ENCODE peak calls at places on chromosomes 13 and 19, in nine cellular contexts. Q is left lung, R is BE2C, P is DND-41, M is ascending aorta, W is HepG2, C is left ventricle myocardium inferior, E is adrenal gland, T is vagina. H is an unnamed sample.

GRCh38 chr13:94129490-94129894 is 350.0 kb downstream of the DCT start:
- DNase-seq in Q (no peak), T (no peak), E (no peak), P (no peak), W (no peak), R (no peak), C (no peak), M (no peak), H (no peak)

GRCh38 chr19:31000913-31001312 is 348.3 kb downstream of the TSHZ3 start:
- DNase-seq in C (no peak), R (no peak), P (no peak), M (no peak), E (no peak), T (no peak), Q (no peak), W (no peak), H (no peak)

GRCh38 chr13:110422913-110423688 is 116.0 kb downstream of the COL4A2 start:
- DNase-seq in C (no peak), R (no peak), P (no peak), T (peak), Q (no peak), W (no peak), M (no peak), E (no peak), H (no peak)

GRCh38 chr19:19385900-19386339 is 19.6 kb upstream of the GATAD2A start:
- DNase-seq in T (no peak), M (no peak), E (no peak), Q (no peak), R (no peak), W (no peak), C (no peak), P (peak), H (no peak)

GRCh38 chr13:101449971-101450748 is 2.3 kb upstream of the ITGBL1 start:
- DNase-seq in P (no peak), W (no peak), Q (no peak), R (no peak), C (no peak), E (no peak), T (no peak), M (no peak), H (no peak)

GRCh38 chr13:79194272-79194671 is 211.8 kb downstream of the RBM26 start:
- DNase-seq in E (no peak), R (no peak), C (no peak), T (no peak), P (peak), M (no peak), Q (no peak), W (no peak), H (peak)

GRCh38 chr19:622666-623065 is 10.7 kb downstream of the POLRMT start:
- DNase-seq in M (no peak), Q (peak), C (no peak), E (no peak), T (no peak), R (no peak), P (no peak), W (no peak), H (no peak)

GRCh38 chr19:35623327-35624010 is 5.4 kb upstream of the RBM42 start:
- DNase-seq in C (no peak), W (no peak), E (no peak), T (no peak), P (no peak), R (no peak), Q (no peak), M (no peak), H (no peak)

GRCh38 chr19:51664997-51665396 is 18.4 kb upstream of the SIGLEC14 start:
- DNase-seq in M (no peak), W (no peak), T (no peak), Q (no peak), C (no peak), E (no peak), P (no peak), R (no peak), H (no peak)

GRCh38 chr13:46553521-46553885 is 533 bp downstream of the LRCH1 start:
- DNase-seq in W (no peak), E (no peak), M (peak), T (no peak), P (no peak), C (no peak), Q (no peak), R (peak), H (peak)

GRCh38 chr13:106028916-106029315 is 506.5 kb downstream of the EFNB2 start:
- DNase-seq in M (no peak), R (no peak), Q (no peak), E (no peak), C (no peak), T (no peak), W (no peak), P (no peak), H (no peak)

GRCh38 chr13:100330662-100331061 is 241.8 kb downstream of the PCCA start:
- DNase-seq in R (no peak), W (no peak), C (no peak), P (no peak), T (no peak), E (no peak), Q (no peak), M (no peak), H (no peak)

GRCh38 chr19:12825259-12826131 is 8.9 kb downstream of the RTBDN start:
- DNase-seq in C (no peak), R (peak), Q (no peak), M (no peak), T (no peak), P (no peak), E (no peak), W (no peak), H (no peak)

GRCh38 chr13:114164681-114165429 is 14.2 kb upstream of the CFAP97D2 start:
- DNase-seq in P (no peak), T (no peak), R (no peak), E (no peak), C (no peak), W (no peak), M (peak), Q (no peak), H (no peak)

GRCh38 chr13:112931028-112931934 is 37.7 kb upstream of the MCF2L start:
- DNase-seq in M (no peak), R (peak), P (no peak), W (peak), T (no peak), E (no peak), C (no peak), Q (no peak), H (no peak)

GRCh38 chr19:50978772-50979390 is 4.8 kb downstream of the KLK7 start:
- DNase-seq in Q (no peak), M (no peak), P (no peak), C (no peak), R (no peak), W (no peak), T (no peak), E (no peak), H (no peak)

GRCh38 chr13:40969169-40969901 is 49.8 kb downstream of the ELF1 start:
- DNase-seq in C (no peak), P (peak), E (no peak), T (no peak), Q (no peak), M (no peak), W (no peak), R (no peak), H (peak)

GRCh38 chr13:66835040-66835628 is 395.0 kb downstream of the PCDH9 start:
- DNase-seq in M (peak), W (peak), E (peak), R (peak), C (peak), Q (peak), T (no peak), P (no peak), H (no peak)

GRCh38 chr13:99465454-99465853 is 35.8 kb upstream of the TM9SF2 start:
- DNase-seq in R (no peak), Q (no peak), M (no peak), C (no peak), E (no peak), T (no peak), W (no peak), P (no peak), H (no peak)

GRCh38 chr13:97028441-97029299 is 34.4 kb upstream of the OXGR1 start:
- DNase-seq in P (peak), E (peak), W (peak), R (peak), T (no peak), C (peak), Q (no peak), M (peak), H (peak)

GRCh38 chr13:102620512-102620911 is 23.7 kb downstream of the TPP2 start:
- DNase-seq in P (no peak), M (no peak), Q (no peak), C (no peak), R (no peak), T (no peak), E (no peak), W (no peak), H (no peak)

GRCh38 chr19:12828494-12828893 is 5.9 kb downstream of the RTBDN start:
- DNase-seq in Q (no peak), C (no peak), M (no peak), R (peak), P (peak), T (no peak), W (peak), E (no peak), H (peak)

GRCh38 chr19:11381535-11382369 is 2.4 kb downstream of the EPOR start:
- DNase-seq in P (no peak), M (peak), T (no peak), W (no peak), E (peak), R (peak), C (peak), Q (peak), H (peak)

GRCh38 chr13:102033316-102033715 is 368.5 kb downstream of the FGF14 start:
- DNase-seq in Q (no peak), P (no peak), E (no peak), W (no peak), T (no peak), M (no peak), R (no peak), C (no peak), H (no peak)

GRCh38 chr19:18202759-18203407 is 959 bp downstream of the RAB3A start:
- DNase-seq in Q (peak), M (no peak), T (no peak), E (peak), W (no peak), C (no peak), P (no peak), R (peak), H (peak)

GRCh38 chr19:17107546-17108452 is 32.2 kb downstream of the MYO9B start:
- DNase-seq in C (peak), Q (peak), R (peak), M (peak), T (peak), P (no peak), E (peak), W (peak), H (peak)

GRCh38 chr13:22454586-22454985 is 726.2 kb upstream of the SGCG start:
- DNase-seq in W (no peak), T (no peak), E (peak), Q (no peak), P (no peak), M (no peak), R (no peak), C (no peak), H (no peak)

GRCh38 chr13:23618341-23618740 is 48.1 kb downstream of the TNFRSF19 start:
- DNase-seq in C (no peak), R (no peak), M (no peak), E (no peak), Q (no peak), T (no peak), P (no peak), W (no peak), H (no peak)

GRCh38 chr19:20471441-20471840 is 94.1 kb downstream of the ZNF737 start:
- DNase-seq in E (no peak), W (no peak), M (no peak), R (no peak), C (no peak), P (no peak), T (no peak), Q (no peak), H (no peak)

GRCh38 chr19:20472854-20473253 is 92.7 kb downstream of the ZNF737 start:
- DNase-seq in Q (no peak), P (no peak), W (no peak), C (no peak), R (no peak), E (no peak), T (no peak), M (no peak), H (no peak)

GRCh38 chr19:20470345-20471119 is 95.0 kb downstream of the ZNF737 start:
- DNase-seq in T (no peak), W (no peak), M (no peak), P (no peak), C (no peak), Q (no peak), R (no peak), E (no peak), H (no peak)
- H3K4me3 ChIP-seq in T (no peak), W (no peak), M (no peak), P (no peak), C (no peak), Q (no peak), R (no peak), E (no peak), H (no peak)

GRCh38 chr13:49820591-49821215 is 28.2 kb upstream of the KPNA3 start:
- DNase-seq in E (no peak), P (no peak), R (no peak), M (no peak), T (no peak), Q (no peak), C (no peak), W (peak), H (no peak)

DNA sequence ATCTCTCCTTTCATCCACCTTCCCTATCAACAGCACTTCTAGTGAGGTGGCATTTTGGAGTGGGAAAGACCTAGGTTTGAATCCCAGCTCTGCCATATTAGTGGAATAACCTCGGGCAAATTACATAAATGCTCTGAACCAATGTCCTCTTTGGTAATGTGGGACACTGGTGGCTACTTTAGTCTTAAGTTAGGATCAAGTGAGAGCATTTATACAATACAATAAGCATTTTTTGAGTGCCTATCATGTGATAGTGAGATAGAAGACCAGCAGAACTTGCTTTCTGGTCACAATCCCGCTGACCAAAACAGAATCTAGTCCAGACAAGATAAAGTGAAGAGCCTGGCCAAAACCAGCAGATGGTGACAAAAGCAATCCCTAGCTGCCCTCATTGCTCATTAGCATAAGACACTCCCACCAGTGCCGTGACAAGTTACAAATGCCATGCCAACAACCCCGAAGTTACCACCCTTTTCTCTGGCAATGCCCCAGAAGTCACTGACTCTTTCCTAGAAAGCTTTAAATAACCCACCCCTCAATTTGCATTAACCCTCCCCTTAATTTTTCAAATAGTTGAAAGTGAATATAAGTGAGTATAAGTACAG is 28.8 kb upstream of the KPNA3 start:
- DNase-seq in M (no peak), R (peak), T (no peak), E (peak), W (no peak), P (no peak), C (no peak), Q (no peak), H (peak)
- TF ChIP-seq CTCF in M (no peak), R (peak), T (no peak), E (no peak), W (no peak), P (no peak), C (no peak), Q (no peak), H (no peak)

GRCh38 chr19:48330012-48330681 is 4.8 kb downstream of the EMP3 start:
- DNase-seq in R (peak), T (no peak), P (peak), M (peak), W (no peak), C (peak), Q (peak), E (peak), H (peak)
- H3K4me3 ChIP-seq in R (peak), T (peak), P (peak), M (peak), W (no peak), C (peak), Q (peak), E (no peak), H (peak)

GRCh38 chr13:108534728-108535127 is 94.7 kb upstream of the MYO16 start:
- DNase-seq in P (no peak), W (no peak), M (no peak), R (no peak), T (no peak), C (no peak), Q (no peak), E (no peak), H (no peak)
- TF ChIP-seq CTCF in P (no peak), W (no peak), M (no peak), R (no peak), T (no peak), C (no peak), Q (no peak), E (no peak), H (no peak)

GRCh38 chr19:58556633-58557252 is 1.7 kb downstream of the UBE2M start:
- DNase-seq in P (no peak), R (no peak), Q (no peak), C (no peak), M (no peak), T (peak), E (no peak), W (no peak), H (no peak)

GRCh38 chr19:58554494-58555368 is at the start of gene CHMP2A:
- DNase-seq in R (peak), Q (peak), C (peak), W (peak), M (peak), T (peak), E (peak), P (peak), H (peak)

GRCh38 chr19:58555369-58555885 is 522 bp upstream of the CHMP2A start:
- DNase-seq in M (no peak), Q (no peak), C (peak), T (no peak), P (no peak), E (no peak), R (no peak), W (no peak), H (no peak)

GRCh38 chr19:58557253-58558065 is 952 bp downstream of the UBE2M start:
- DNase-seq in M (no peak), T (peak), C (peak), Q (no peak), R (no peak), P (no peak), E (no peak), W (no peak), H (no peak)

GRCh38 chr19:58555920-58556632 is 1.2 kb upstream of the CHMP2A start:
- DNase-seq in Q (no peak), R (no peak), W (no peak), M (peak), E (no peak), P (no peak), C (peak), T (peak), H (no peak)
- H3K4me3 ChIP-seq in Q (no peak), R (no peak), W (no peak), M (no peak), E (no peak), P (peak), C (peak), T (no peak), H (no peak)

GRCh38 chr19:7908742-7909461 is 5.2 kb downstream of the MAP2K7 start:
- DNase-seq in M (no peak), E (no peak), P (no peak), C (no peak), R (no peak), Q (no peak), W (no peak), T (no peak), H (no peak)
- TF ChIP-seq CTCF in M (no peak), E (no peak), P (no peak), C (no peak), R (no peak), Q (no peak), W (no peak), T (no peak), H (no peak)

GRCh38 chr19:8423821-8424223 is 10.7 kb downstream of the MARCHF2 start:
- DNase-seq in P (no peak), W (peak), E (peak), R (peak), T (peak), Q (peak), M (peak), C (peak), H (no peak)
- H3K4me3 ChIP-seq in P (no peak), W (peak), E (no peak), R (no peak), T (peak), Q (no peak), M (peak), C (peak), H (no peak)

GRCh38 chr13:31045621-31046081 is 113.2 kb downstream of the TEX26 start:
- DNase-seq in R (no peak), W (peak), E (peak), T (no peak), Q (peak), C (no peak), P (peak), M (peak), H (peak)

GRCh38 chr13:31042501-31043165 is 110.2 kb downstream of the TEX26 start:
- DNase-seq in T (no peak), Q (no peak), R (no peak), C (no peak), W (no peak), E (no peak), P (peak), M (peak), H (no peak)

GRCh38 chr13:31046711-31047279 is 114.3 kb downstream of the TEX26 start:
- DNase-seq in C (peak), Q (no peak), W (no peak), R (peak), M (peak), T (no peak), E (no peak), P (no peak), H (no peak)

GRCh38 chr13:31043891-31044657 is 111.6 kb downstream of the TEX26 start:
- DNase-seq in R (peak), P (peak), Q (peak), W (peak), M (peak), C (peak), T (no peak), E (peak), H (peak)

DNA sequence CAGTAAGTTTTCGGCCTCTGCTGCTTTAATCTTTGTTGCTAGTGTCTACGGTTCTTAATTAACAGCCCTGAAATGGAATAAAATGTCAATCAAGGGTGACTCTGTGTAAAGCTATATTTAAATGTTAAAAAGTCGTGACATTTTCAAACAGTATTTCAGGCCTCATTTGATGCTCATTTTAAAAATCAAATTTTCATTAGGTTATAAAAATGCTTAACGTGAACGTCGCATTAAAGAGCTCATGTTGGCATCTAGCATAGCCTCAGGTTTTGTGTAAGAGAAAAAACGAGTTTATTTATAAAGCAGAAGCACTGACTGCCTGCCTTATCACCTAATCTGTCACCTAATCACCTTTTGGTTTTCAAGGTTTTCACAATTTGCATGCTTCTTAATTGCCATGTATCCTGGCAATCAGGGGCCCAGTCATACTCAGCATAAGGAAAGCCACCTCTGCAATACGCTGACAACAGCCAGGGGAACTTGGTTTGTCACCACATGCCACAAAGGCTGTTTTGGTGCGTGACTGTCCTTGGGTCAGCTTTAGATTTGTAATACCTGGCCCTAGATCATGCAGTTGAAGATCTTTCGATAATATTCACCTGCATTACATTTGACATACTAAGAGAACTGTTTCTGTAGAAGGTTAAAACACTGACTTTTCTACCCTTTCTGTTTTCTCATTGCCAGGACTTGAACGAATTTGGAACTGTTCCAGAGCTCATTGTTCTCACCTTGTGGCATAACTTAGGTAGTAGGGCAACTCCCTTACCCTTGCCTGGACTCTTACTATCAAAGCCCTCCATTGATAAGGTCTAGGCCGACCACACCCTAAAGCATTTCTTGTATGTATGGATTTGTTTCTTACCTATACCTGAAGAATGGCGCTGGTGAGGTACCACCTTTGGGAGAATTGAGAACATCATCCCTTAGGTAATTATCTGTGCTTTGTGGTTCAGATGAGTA is 112.5 kb downstream of the TEX26 start:
- DNase-seq in E (no peak), W (no peak), Q (no peak), T (no peak), P (peak), R (no peak), C (no peak), M (peak), H (peak)
- TF ChIP-seq CTCF in E (no peak), W (no peak), Q (no peak), T (peak), P (no peak), R (no peak), C (peak), M (no peak), H (no peak)

DNA sequence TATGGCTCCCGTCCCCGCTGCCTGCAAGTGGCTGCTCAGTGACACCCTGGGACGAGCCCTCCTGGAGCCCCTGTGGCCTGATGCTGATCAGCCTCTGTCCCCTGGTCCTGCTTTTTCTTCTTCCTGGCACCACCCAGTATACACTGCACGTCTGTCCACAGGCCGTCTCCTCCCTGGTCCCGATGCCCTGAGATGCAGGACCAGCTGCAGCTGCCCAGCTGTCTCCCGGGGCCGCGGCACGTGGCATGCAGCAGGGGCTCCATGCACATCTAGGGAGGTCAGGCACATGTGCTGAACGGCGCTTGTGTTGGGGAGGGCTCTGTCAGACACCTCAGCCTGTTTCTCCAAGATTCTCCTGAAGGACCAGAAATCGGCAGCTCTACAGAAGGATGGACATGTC is 30.2 kb downstream of the ZFR2 start:
- DNase-seq in P (no peak), C (no peak), M (no peak), T (no peak), Q (no peak), E (no peak), W (no peak), R (no peak), H (no peak)
- H3K4me3 ChIP-seq in P (no peak), C (no peak), M (no peak), T (no peak), Q (no peak), E (no peak), W (no peak), R (no peak), H (no peak)

H was measured in GM12865.